ENCODE peak calls at places on chromosomes 3 and 15, in ten cellular contexts. Z, E, B, Q, O, F, S, J, R and I are unnamed samples. For H3K9me3 and H3K27me3, the result is how much of the 10 kb centered on the place peaks cover.

GRCh38 chr3:114213669-114214541 is 23.5 kb downstream of the ZNF80 start:
- DNase-seq in Z (peak), E (peak), B (no peak), Q (no peak), O (peak), F (no peak), S (no peak), J (no peak), R (no peak), I (no peak)

GRCh38 chr3:9402410-9403228 is 5.2 kb downstream of the SETD5 start:
- DNase-seq in Z (no peak), E (no peak), B (peak), Q (no peak), O (no peak), F (no peak), S (peak), J (peak), R (no peak), I (peak)

GRCh38 chr3:17119198-17120072 is 234.7 kb downstream of the PLCL2 start:
- DNase-seq in Z (no peak), E (no peak), B (no peak), Q (peak), O (no peak), F (no peak), S (no peak), J (no peak), R (no peak), I (no peak)

GRCh38 chr15:38683382-38684242 is 119.0 kb upstream of the RASGRP1 start:
- DNase-seq in Z (no peak), E (peak), B (peak), Q (peak), O (no peak), F (no peak), S (peak), J (no peak), R (no peak), I (peak)

GRCh38 chr15:52100807-52101206 is 11.8 kb downstream of the BCL2L10 start:
- DNase-seq in Z (peak), E (no peak), B (peak), Q (peak), O (no peak), F (peak), S (no peak), J (peak), R (peak), I (peak)

GRCh38 chr3:6771171-6771570 is 89.7 kb upstream of the GRM7 start:
- DNase-seq in Z (no peak), E (no peak), B (no peak), Q (no peak), O (no peak), F (no peak), S (no peak), J (no peak), R (no peak), I (no peak)

GRCh38 chr15:78542647-78543046 is 2.4 kb downstream of the PSMA4 start:
- DNase-seq in Z (no peak), E (no peak), B (no peak), Q (no peak), O (no peak), F (no peak), S (no peak), J (no peak), R (no peak), I (no peak)

GRCh38 chr3:195911041-195911945 is 2.9 kb upstream of the TNK2 start:
- DNase-seq in Z (no peak), E (no peak), B (no peak), Q (no peak), O (no peak), F (peak), S (no peak), J (peak), R (no peak), I (no peak)

GRCh38 chr3:55795736-55796135 is 308.6 kb upstream of the WNT5A start:
- DNase-seq in Z (no peak), E (no peak), B (no peak), Q (peak), O (no peak), F (no peak), S (no peak), J (no peak), R (no peak), I (no peak)

GRCh38 chr3:47475029-47475569 is 642 bp downstream of the SCAP start:
- DNase-seq in Z (no peak), E (no peak), B (no peak), Q (peak), O (no peak), F (no peak), S (peak), J (no peak), R (no peak), I (no peak)

GRCh38 chr15:61069369-61070075 is 159.6 kb downstream of the RORA start:
- DNase-seq in Z (no peak), E (no peak), B (no peak), Q (no peak), O (no peak), F (no peak), S (no peak), J (no peak), R (no peak), I (peak)

GRCh38 chr15:84863480-84864428 is 20.7 kb upstream of the SLC28A1 start:
- DNase-seq in Z (no peak), E (no peak), B (no peak), Q (no peak), O (no peak), F (no peak), S (no peak), J (no peak), R (no peak), I (no peak)

GRCh38 chr15:101194246-101195138 is 57.4 kb downstream of the CHSY1 start:
- DNase-seq in Z (no peak), E (no peak), B (no peak), Q (no peak), O (no peak), F (no peak), S (no peak), J (no peak), R (no peak), I (no peak)

GRCh38 chr3:39166932-39167532 is 13.6 kb upstream of the CSRNP1 start:
- DNase-seq in Z (peak), E (no peak), B (peak), Q (no peak), O (no peak), F (no peak), S (no peak), J (no peak), R (peak), I (peak)

GRCh38 chr3:62667714-62668113 is 207.5 kb downstream of the CADPS start:
- DNase-seq in Z (no peak), E (no peak), B (no peak), Q (no peak), O (no peak), F (no peak), S (peak), J (no peak), R (no peak), I (no peak)

GRCh38 chr3:2261747-2262146 is 163.1 kb downstream of the CNTN4 start:
- DNase-seq in Z (no peak), E (no peak), B (no peak), Q (no peak), O (no peak), F (no peak), S (no peak), J (no peak), R (no peak), I (no peak)
- H3K9me3 ChIP-seq in Z (under half), E (under half), B (under half), Q (under half), O (under half), F (under half), S (under half), J (under half), R (under half), I (under half)

DNA sequence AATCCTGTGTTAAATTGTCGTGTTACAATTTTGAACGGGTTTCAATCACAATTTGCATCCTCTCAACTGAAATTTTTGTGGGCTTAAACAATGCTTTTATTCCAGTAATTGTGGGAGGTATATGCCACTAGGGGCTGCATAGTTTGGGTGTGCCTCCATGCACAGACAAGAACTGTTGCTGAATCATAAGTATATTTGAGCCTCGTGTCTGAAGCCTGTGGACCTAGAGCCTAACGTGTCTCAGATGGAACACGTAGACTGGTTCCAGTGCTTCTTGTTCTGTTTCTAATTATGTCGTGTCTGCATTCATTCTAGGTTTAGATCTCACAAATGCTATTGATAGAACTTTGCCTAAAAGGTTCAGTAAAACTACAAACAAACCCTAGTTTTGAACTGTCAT is 363.4 kb downstream of the RBMS3 start:
- DNase-seq in Z (no peak), E (no peak), B (no peak), Q (no peak), O (no peak), F (no peak), S (no peak), J (no peak), R (no peak), I (no peak)
- TF ChIP-seq CTCF in Z (no peak), E (no peak), B (no peak), Q (no peak), O (no peak), F (no peak), S (no peak), J (no peak), R (no peak), I (no peak)

DNA sequence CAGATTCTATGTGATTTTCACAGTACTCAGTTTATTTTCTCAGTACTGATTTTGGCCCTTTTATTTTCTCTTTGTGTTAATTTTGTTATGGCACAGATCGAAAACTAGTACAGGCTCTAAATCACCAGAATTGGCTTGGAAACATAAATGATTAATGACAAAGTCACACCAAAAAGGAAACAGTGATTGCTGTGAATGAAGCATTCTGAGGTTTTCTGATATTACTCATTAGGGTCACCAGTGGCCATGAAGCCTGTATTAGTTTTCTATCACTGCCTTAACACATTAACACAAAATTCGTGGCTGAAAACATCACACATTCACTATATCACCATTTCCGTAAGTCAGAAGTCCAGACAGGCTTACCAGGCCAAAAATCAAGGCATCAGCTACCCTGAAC is 343.0 kb upstream of the THRB start:
- DNase-seq in Z (no peak), E (no peak), B (no peak), Q (no peak), O (no peak), F (no peak), S (no peak), J (no peak), R (no peak), I (no peak)
- H3K27me3 ChIP-seq in Z (under half), E (under half), B (under half), Q (under half), O (under half), F (under half), S (under half), J (under half), R (under half), I (under half)

DNA sequence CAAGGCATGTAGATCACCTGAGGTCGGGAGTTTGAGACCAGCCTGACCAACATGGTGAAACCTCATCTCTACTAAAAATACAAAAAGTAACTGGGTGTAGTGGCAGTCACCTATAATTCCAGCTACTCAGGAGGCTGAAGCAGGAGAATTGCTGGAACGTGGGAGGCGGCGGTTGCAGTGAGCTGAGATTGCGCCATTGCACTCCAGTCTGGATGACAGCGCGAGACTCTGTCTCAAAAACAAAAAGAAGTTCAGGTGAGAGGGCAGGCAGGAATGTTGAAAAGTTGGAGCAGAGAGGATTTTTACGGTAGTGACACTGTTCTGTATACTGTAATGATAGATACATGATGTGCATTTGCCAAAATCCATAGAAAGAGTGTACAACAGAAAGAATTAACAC is 31.7 kb downstream of the GXYLT2 start:
- DNase-seq in Z (no peak), E (no peak), B (no peak), Q (no peak), O (no peak), F (no peak), S (no peak), J (no peak), R (no peak), I (no peak)
- H3K9me3 ChIP-seq in Z (under half), E (under half), B (under half), Q (under half), O (under half), F (under half), S (under half), J (under half), R (under half), I (under half)